ENCODE peak calls at places on chromosomes 4 and X, in six cellular contexts. One of them, this sample, is unnamed.

GRCh38 chr4:29423836-29424721 is 1296.1 kb upstream of the PCDH7 start:
- DNase-seq in stimulated activated CD4-positive, alpha-beta T cell treated with anti-CD3 and anti-CD28 coated beads, Interleukin-4, amount 100 ng/mL, for 1 hour: no peak
- DNase-seq in HTR-8/SVneo: peak
- DNase-seq in A549: peak
- DNase-seq in GM10248: no peak
- DNase-seq in HepG2: no peak
- DNase-seq in this sample: peak

GRCh38 chrX:17559728-17560379 is 177.4 kb upstream of the SCML1 start:
- DNase-seq in GM10248: no peak
- DNase-seq in HTR-8/SVneo: peak
- DNase-seq in HepG2: no peak
- DNase-seq in stimulated activated CD4-positive, alpha-beta T cell treated with anti-CD3 and anti-CD28 coated beads, Interleukin-4, amount 100 ng/mL, for 1 hour: no peak
- DNase-seq in A549: peak
- DNase-seq in this sample: peak

GRCh38 chr4:39466747-39467146 is 7.9 kb downstream of the LIAS start:
- DNase-seq in A549: no peak
- DNase-seq in HTR-8/SVneo: no peak
- DNase-seq in stimulated activated CD4-positive, alpha-beta T cell treated with anti-CD3 and anti-CD28 coated beads, Interleukin-4, amount 100 ng/mL, for 1 hour: no peak
- DNase-seq in HepG2: no peak
- DNase-seq in GM10248: no peak
- DNase-seq in this sample: no peak

GRCh38 chr4:139208404-139208945 is 31.5 kb upstream of the ELF2 start:
- DNase-seq in A549: no peak
- DNase-seq in GM10248: no peak
- DNase-seq in stimulated activated CD4-positive, alpha-beta T cell treated with anti-CD3 and anti-CD28 coated beads, Interleukin-4, amount 100 ng/mL, for 1 hour: no peak
- DNase-seq in HTR-8/SVneo: no peak
- DNase-seq in HepG2: peak
- DNase-seq in this sample: no peak

GRCh38 chr4:163534056-163534455 is 39.6 kb downstream of the TMA16 start:
- DNase-seq in HTR-8/SVneo: no peak
- DNase-seq in HepG2: no peak
- DNase-seq in stimulated activated CD4-positive, alpha-beta T cell treated with anti-CD3 and anti-CD28 coated beads, Interleukin-4, amount 100 ng/mL, for 1 hour: no peak
- DNase-seq in A549: no peak
- DNase-seq in GM10248: no peak
- DNase-seq in this sample: no peak

GRCh38 chrX:24014388-24015018 is 12.5 kb downstream of the KLHL15 start:
- DNase-seq in stimulated activated CD4-positive, alpha-beta T cell treated with anti-CD3 and anti-CD28 coated beads, Interleukin-4, amount 100 ng/mL, for 1 hour: peak
- DNase-seq in HepG2: no peak
- DNase-seq in A549: no peak
- DNase-seq in HTR-8/SVneo: no peak
- DNase-seq in GM10248: no peak
- DNase-seq in this sample: no peak

GRCh38 chr4:174928575-174929253 is 10.6 kb downstream of the ADAM29 start:
- DNase-seq in HepG2: no peak
- DNase-seq in stimulated activated CD4-positive, alpha-beta T cell treated with anti-CD3 and anti-CD28 coated beads, Interleukin-4, amount 100 ng/mL, for 1 hour: no peak
- DNase-seq in A549: no peak
- DNase-seq in HTR-8/SVneo: no peak
- DNase-seq in GM10248: no peak
- DNase-seq in this sample: no peak

GRCh38 chrX:6718766-6719165 is 183.8 kb upstream of the VCX3A start:
- DNase-seq in stimulated activated CD4-positive, alpha-beta T cell treated with anti-CD3 and anti-CD28 coated beads, Interleukin-4, amount 100 ng/mL, for 1 hour: no peak
- DNase-seq in A549: no peak
- DNase-seq in GM10248: no peak
- DNase-seq in HTR-8/SVneo: no peak
- DNase-seq in HepG2: no peak
- DNase-seq in this sample: no peak

GRCh38 chr4:107966903-107967302 is 22.8 kb upstream of the HADH start:
- DNase-seq in HepG2: no peak
- DNase-seq in A549: no peak
- DNase-seq in GM10248: no peak
- DNase-seq in HTR-8/SVneo: no peak
- DNase-seq in stimulated activated CD4-positive, alpha-beta T cell treated with anti-CD3 and anti-CD28 coated beads, Interleukin-4, amount 100 ng/mL, for 1 hour: no peak
- DNase-seq in this sample: no peak

GRCh38 chr4:185209031-185209851 is at the start of gene SNX25:
- DNase-seq in A549: peak
- DNase-seq in HTR-8/SVneo: peak
- DNase-seq in GM10248: peak
- DNase-seq in HepG2: peak
- DNase-seq in stimulated activated CD4-positive, alpha-beta T cell treated with anti-CD3 and anti-CD28 coated beads, Interleukin-4, amount 100 ng/mL, for 1 hour: peak
- DNase-seq in this sample: peak

GRCh38 chr4:57078685-57079521 is 31.3 kb downstream of the IGFBP7 start:
- DNase-seq in HTR-8/SVneo: no peak
- DNase-seq in A549: no peak
- DNase-seq in HepG2: peak
- DNase-seq in stimulated activated CD4-positive, alpha-beta T cell treated with anti-CD3 and anti-CD28 coated beads, Interleukin-4, amount 100 ng/mL, for 1 hour: no peak
- DNase-seq in GM10248: no peak
- DNase-seq in this sample: no peak

GRCh38 chr4:10529256-10529890 is 72.1 kb upstream of the ZNF518B start:
- DNase-seq in A549: no peak
- DNase-seq in GM10248: no peak
- DNase-seq in HTR-8/SVneo: no peak
- DNase-seq in stimulated activated CD4-positive, alpha-beta T cell treated with anti-CD3 and anti-CD28 coated beads, Interleukin-4, amount 100 ng/mL, for 1 hour: no peak
- DNase-seq in HepG2: no peak
- DNase-seq in this sample: no peak

GRCh38 chrX:136711147-136711546 is 63.2 kb downstream of the CD40LG start:
- DNase-seq in HTR-8/SVneo: peak
- DNase-seq in GM10248: no peak
- DNase-seq in stimulated activated CD4-positive, alpha-beta T cell treated with anti-CD3 and anti-CD28 coated beads, Interleukin-4, amount 100 ng/mL, for 1 hour: no peak
- DNase-seq in HepG2: no peak
- DNase-seq in A549: peak
- DNase-seq in this sample: no peak

GRCh38 chrX:41313419-41313818 is 20.5 kb upstream of the DDX3X start:
- DNase-seq in GM10248: no peak
- DNase-seq in HTR-8/SVneo: no peak
- DNase-seq in HepG2: no peak
- DNase-seq in stimulated activated CD4-positive, alpha-beta T cell treated with anti-CD3 and anti-CD28 coated beads, Interleukin-4, amount 100 ng/mL, for 1 hour: no peak
- DNase-seq in A549: no peak
- DNase-seq in this sample: no peak

This sample was measured in LoVo.